ENCODE peak calls at places on chromosome X, in four cellular contexts. N is sigmoid colon, S is HepG2, Y is stomach. E is an unnamed sample.

GRCh38 chrX:18887821-18888205 is 96.1 kb downstream of the PHKA2 start:
- DNase-seq in N (no peak), S (no peak), Y (no peak), E (no peak)

GRCh38 chrX:40102393-40103381 is 4.9 kb upstream of the BCOR start:
- DNase-seq in N (no peak), S (no peak), Y (no peak), E (no peak)

GRCh38 chrX:24235084-24235710 is 78.7 kb downstream of the SUPT20HL2 start:
- DNase-seq in N (no peak), S (no peak), Y (no peak), E (no peak)

GRCh38 chrX:148601034-148601433 is 100.6 kb downstream of the AFF2 start:
- DNase-seq in N (no peak), S (no peak), Y (no peak), E (no peak)

GRCh38 chrX:20312018-20312417 is 45.3 kb upstream of the RPS6KA3 start:
- DNase-seq in N (no peak), S (no peak), Y (no peak), E (no peak)

GRCh38 chrX:152231106-152231505 is 92.7 kb upstream of the MAGEA10 start:
- DNase-seq in N (no peak), S (no peak), Y (no peak), E (no peak)

GRCh38 chrX:323721-324628 is 5.4 kb upstream of the GTPBP6 start:
- DNase-seq in N (peak), S (peak), Y (peak), E (no peak)

GRCh38 chrX:31993635-31994034 is 921.8 kb upstream of the FTHL17 start:
- DNase-seq in N (no peak), S (peak), Y (no peak), E (no peak)

GRCh38 chrX:107710617-107711391 is 64.8 kb downstream of the TSC22D3 start:
- DNase-seq in N (peak), S (peak), Y (no peak), E (no peak)

GRCh38 chrX:69060631-69061408 is 104.4 kb downstream of the PJA1 start:
- DNase-seq in N (no peak), S (peak), Y (peak), E (peak)

GRCh38 chrX:132025085-132025484 is 2.0 kb downstream of the STK26 start:
- DNase-seq in N (no peak), S (peak), Y (no peak), E (no peak)

GRCh38 chrX:2374086-2374485 is 126.7 kb downstream of the DHRSX start:
- DNase-seq in N (no peak), S (no peak), Y (no peak), E (no peak)

GRCh38 chrX:12949927-12950656 is 24.8 kb upstream of the TMSB4X start:
- DNase-seq in N (peak), S (no peak), Y (peak), E (peak)
- TF ChIP-seq POLR2A in N (peak), S (no peak), Y (no peak), E (no peak)

GRCh38 chrX:47658301-47658683 is 688 bp downstream of the UXT start:
- DNase-seq in N (no peak), S (no peak), Y (no peak), E (no peak)
- TF ChIP-seq EP300 in N (no peak), S (no peak), Y (no peak), E (no peak)

GRCh38 chrX:102659790-102660757 is 8.8 kb downstream of the GPRASP1 start:
- DNase-seq in N (peak), S (peak), Y (peak), E (peak)
- TF ChIP-seq POLR2A in N (no peak), S (peak), Y (no peak), E (no peak)

DNA sequence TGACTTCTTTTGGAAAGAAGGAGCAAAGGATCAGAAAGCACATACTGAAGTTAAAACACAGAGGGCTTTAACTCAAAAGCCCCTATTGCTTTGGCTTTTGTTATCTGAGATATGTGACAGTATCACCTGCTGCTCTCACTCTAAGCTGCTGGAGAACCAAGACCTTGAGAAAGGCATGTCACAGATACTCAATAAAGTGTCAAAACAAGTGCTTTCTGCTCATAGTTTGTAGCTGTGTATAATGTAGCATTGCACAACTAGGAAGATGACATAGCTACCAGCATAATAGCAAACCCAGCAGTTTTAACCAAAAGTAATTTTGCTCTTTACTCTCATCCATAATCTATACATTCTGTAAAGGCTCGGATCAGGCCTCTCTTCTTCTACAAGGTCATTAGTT is 159.6 kb downstream of the LHFPL1 start:
- DNase-seq in N (no peak), S (no peak), Y (no peak), E (no peak)
- TF ChIP-seq EP300 in N (no peak), S (no peak), Y (no peak), E (no peak)